ENCODE peak calls at places on chromosomes 16 and 17, in ten cellular contexts. One of them, this sample, is unnamed.

GRCh38 chr17:9544221-9544620 is 31.4 kb downstream of the STX8 start:
- DNase-seq in A549: no peak
- DNase-seq in uterus: no peak
- DNase-seq in epithelial cell of esophagus: peak; percentile 25
- DNase-seq in BE2C: no peak
- DNase-seq in left ventricle myocardium inferior: no peak
- DNase-seq in foreskin fibroblast: no peak
- DNase-seq in LNCaP clone FGC: no peak
- DNase-seq in pancreas: no peak
- DNase-seq in GM23338: no peak
- DNase-seq in this sample: no peak

GRCh38 chr17:63714550-63715277 is 14.8 kb upstream of the LIMD2 start:
- DNase-seq in A549: no peak
- DNase-seq in uterus: no peak
- DNase-seq in epithelial cell of esophagus: no peak
- DNase-seq in BE2C: no peak
- DNase-seq in left ventricle myocardium inferior: peak; percentile 37
- DNase-seq in foreskin fibroblast: peak; percentile 53
- DNase-seq in LNCaP clone FGC: no peak
- DNase-seq in pancreas: no peak
- DNase-seq in GM23338: no peak
- DNase-seq in this sample: no peak

GRCh38 chr16:71484006-71484893 is 4.9 kb downstream of the ZNF19 start:
- DNase-seq in A549: peak; percentile 84
- DNase-seq in uterus: peak; percentile 89
- DNase-seq in epithelial cell of esophagus: peak; percentile 93
- DNase-seq in BE2C: peak; percentile 80
- DNase-seq in left ventricle myocardium inferior: peak; percentile 83
- DNase-seq in foreskin fibroblast: peak; percentile 90
- DNase-seq in LNCaP clone FGC: peak; percentile 78
- DNase-seq in pancreas: peak; percentile 77
- DNase-seq in GM23338: peak; percentile 93
- DNase-seq in this sample: peak; percentile 76

GRCh38 chr17:1787301-1787902 is 25.5 kb downstream of the SERPINF1 start:
- DNase-seq in A549: peak; percentile 99
- DNase-seq in uterus: peak; percentile 92
- DNase-seq in epithelial cell of esophagus: peak; percentile 92
- DNase-seq in BE2C: peak; percentile 71
- DNase-seq in left ventricle myocardium inferior: peak; percentile 46
- DNase-seq in foreskin fibroblast: peak; percentile 95
- DNase-seq in LNCaP clone FGC: no peak
- DNase-seq in pancreas: no peak
- DNase-seq in GM23338: no peak
- DNase-seq in this sample: no peak

GRCh38 chr17:75152971-75153853 is 1.1 kb downstream of the JPT1 start:
- DNase-seq in A549: peak; percentile 70
- DNase-seq in uterus: no peak
- DNase-seq in epithelial cell of esophagus: peak; percentile 73
- DNase-seq in BE2C: peak; percentile 55
- DNase-seq in left ventricle myocardium inferior: no peak
- DNase-seq in foreskin fibroblast: no peak
- DNase-seq in LNCaP clone FGC: peak; percentile 38
- DNase-seq in pancreas: no peak
- DNase-seq in GM23338: peak; percentile 77
- DNase-seq in this sample: peak; percentile 50

GRCh38 chr17:38510424-38511125 is 82.3 kb downstream of the ARHGAP23 start:
- DNase-seq in A549: no peak
- DNase-seq in uterus: no peak
- DNase-seq in epithelial cell of esophagus: peak; percentile 50
- DNase-seq in BE2C: peak; percentile 80
- DNase-seq in left ventricle myocardium inferior: no peak
- DNase-seq in foreskin fibroblast: no peak
- DNase-seq in LNCaP clone FGC: no peak
- DNase-seq in pancreas: no peak
- DNase-seq in GM23338: peak; percentile 82
- DNase-seq in this sample: peak; percentile 77

GRCh38 chr16:25692307-25692706 is 548 bp downstream of the HS3ST4 start:
- DNase-seq in A549: no peak
- DNase-seq in uterus: no peak
- DNase-seq in epithelial cell of esophagus: no peak
- DNase-seq in BE2C: no peak
- DNase-seq in left ventricle myocardium inferior: no peak
- DNase-seq in foreskin fibroblast: no peak
- DNase-seq in LNCaP clone FGC: no peak
- DNase-seq in pancreas: no peak
- DNase-seq in GM23338: peak; percentile 38
- DNase-seq in this sample: peak; percentile 36

GRCh38 chr16:11297492-11298142 is 16.5 kb upstream of the PRM1 start:
- DNase-seq in A549: no peak
- DNase-seq in uterus: peak; percentile 58
- DNase-seq in epithelial cell of esophagus: peak; percentile 18
- DNase-seq in BE2C: peak; percentile 71
- DNase-seq in left ventricle myocardium inferior: peak; percentile 77
- DNase-seq in foreskin fibroblast: peak; percentile 35
- DNase-seq in LNCaP clone FGC: no peak
- DNase-seq in pancreas: peak; percentile 78
- DNase-seq in GM23338: peak; percentile 70
- DNase-seq in this sample: peak; percentile 53

GRCh38 chr17:79629548-79630049 is 18.7 kb upstream of the RBFOX3 start:
- DNase-seq in A549: peak; percentile 46
- DNase-seq in uterus: peak; percentile 10
- DNase-seq in epithelial cell of esophagus: no peak
- DNase-seq in BE2C: no peak
- DNase-seq in left ventricle myocardium inferior: no peak
- DNase-seq in foreskin fibroblast: no peak
- DNase-seq in LNCaP clone FGC: peak; percentile 10
- DNase-seq in pancreas: no peak
- DNase-seq in GM23338: no peak
- DNase-seq in this sample: no peak

GRCh38 chr17:68456529-68457167 is 648 bp downstream of the WIPI1 start:
- DNase-seq in A549: peak; percentile 62
- DNase-seq in uterus: peak; percentile 77
- DNase-seq in epithelial cell of esophagus: peak; percentile 80
- DNase-seq in BE2C: peak; percentile 62
- DNase-seq in left ventricle myocardium inferior: peak; percentile 82
- DNase-seq in foreskin fibroblast: peak; percentile 90
- DNase-seq in LNCaP clone FGC: peak; percentile 49
- DNase-seq in pancreas: peak; percentile 67
- DNase-seq in GM23338: peak; percentile 93
- DNase-seq in this sample: peak; percentile 64

GRCh38 chr17:40555296-40556190 is 9.7 kb downstream of the CCR7 start:
- DNase-seq in A549: no peak
- DNase-seq in uterus: peak; percentile 16
- DNase-seq in epithelial cell of esophagus: no peak
- DNase-seq in BE2C: no peak
- DNase-seq in left ventricle myocardium inferior: peak; percentile 11
- DNase-seq in foreskin fibroblast: no peak
- DNase-seq in LNCaP clone FGC: no peak
- DNase-seq in pancreas: no peak
- DNase-seq in GM23338: no peak
- DNase-seq in this sample: no peak

GRCh38 chr16:86349338-86349900 is 160.9 kb upstream of the FOXF1 start:
- DNase-seq in A549: no peak
- DNase-seq in uterus: no peak
- DNase-seq in epithelial cell of esophagus: no peak
- DNase-seq in BE2C: no peak
- DNase-seq in left ventricle myocardium inferior: no peak
- DNase-seq in foreskin fibroblast: no peak
- DNase-seq in LNCaP clone FGC: no peak
- DNase-seq in pancreas: no peak
- DNase-seq in GM23338: no peak
- DNase-seq in this sample: no peak

GRCh38 chr17:64531955-64532371 is 25.2 kb downstream of the CEP95 start:
- DNase-seq in A549: no peak
- DNase-seq in uterus: no peak
- DNase-seq in epithelial cell of esophagus: no peak
- DNase-seq in BE2C: no peak
- DNase-seq in left ventricle myocardium inferior: no peak
- DNase-seq in foreskin fibroblast: no peak
- DNase-seq in LNCaP clone FGC: no peak
- DNase-seq in pancreas: no peak
- DNase-seq in GM23338: no peak
- DNase-seq in this sample: no peak

GRCh38 chr16:55437627-55438026 is 41.4 kb upstream of the MMP2 start:
- DNase-seq in A549: no peak
- DNase-seq in uterus: no peak
- DNase-seq in epithelial cell of esophagus: peak; percentile 93
- DNase-seq in BE2C: no peak
- DNase-seq in left ventricle myocardium inferior: no peak
- DNase-seq in foreskin fibroblast: peak; percentile 21
- DNase-seq in LNCaP clone FGC: no peak
- DNase-seq in pancreas: no peak
- DNase-seq in GM23338: no peak
- DNase-seq in this sample: no peak

GRCh38 chr17:82874011-82874835 is 34.4 kb upstream of the ZNF750 start:
- DNase-seq in A549: no peak
- DNase-seq in uterus: no peak
- DNase-seq in epithelial cell of esophagus: peak; percentile 100
- DNase-seq in BE2C: no peak
- DNase-seq in left ventricle myocardium inferior: no peak
- DNase-seq in foreskin fibroblast: no peak
- DNase-seq in LNCaP clone FGC: peak; percentile 50
- DNase-seq in pancreas: no peak
- DNase-seq in GM23338: no peak
- DNase-seq in this sample: no peak

GRCh38 chr16:81238296-81239011 is at the start of gene BCO1:
- DNase-seq in A549: peak; percentile 35
- DNase-seq in uterus: peak; percentile 31
- DNase-seq in epithelial cell of esophagus: peak; percentile 66
- DNase-seq in BE2C: no peak
- DNase-seq in left ventricle myocardium inferior: no peak
- DNase-seq in foreskin fibroblast: peak; percentile 28
- DNase-seq in LNCaP clone FGC: peak; percentile 14
- DNase-seq in pancreas: peak; percentile 43
- DNase-seq in GM23338: peak; percentile 73
- DNase-seq in this sample: no peak

GRCh38 chr17:72338847-72339790 is 218.3 kb downstream of the SOX9 start:
- DNase-seq in A549: peak; percentile 53
- DNase-seq in uterus: no peak
- DNase-seq in epithelial cell of esophagus: peak; percentile 71
- DNase-seq in BE2C: peak; percentile 25
- DNase-seq in left ventricle myocardium inferior: peak; percentile 19
- DNase-seq in foreskin fibroblast: peak; percentile 91
- DNase-seq in LNCaP clone FGC: no peak
- DNase-seq in pancreas: peak; percentile 37
- DNase-seq in GM23338: no peak
- DNase-seq in this sample: no peak
- TF ChIP-seq CTCF in A549: no peak
- TF ChIP-seq CTCF in uterus: no peak
- TF ChIP-seq CTCF in epithelial cell of esophagus: no peak
- TF ChIP-seq CTCF in BE2C: no peak
- TF ChIP-seq CTCF in left ventricle myocardium inferior: no peak
- TF ChIP-seq CTCF in foreskin fibroblast: no peak
- TF ChIP-seq CTCF in LNCaP clone FGC: no peak
- TF ChIP-seq CTCF in pancreas: no peak
- TF ChIP-seq CTCF in GM23338: no peak
- TF ChIP-seq CTCF in this sample: no peak

DNA sequence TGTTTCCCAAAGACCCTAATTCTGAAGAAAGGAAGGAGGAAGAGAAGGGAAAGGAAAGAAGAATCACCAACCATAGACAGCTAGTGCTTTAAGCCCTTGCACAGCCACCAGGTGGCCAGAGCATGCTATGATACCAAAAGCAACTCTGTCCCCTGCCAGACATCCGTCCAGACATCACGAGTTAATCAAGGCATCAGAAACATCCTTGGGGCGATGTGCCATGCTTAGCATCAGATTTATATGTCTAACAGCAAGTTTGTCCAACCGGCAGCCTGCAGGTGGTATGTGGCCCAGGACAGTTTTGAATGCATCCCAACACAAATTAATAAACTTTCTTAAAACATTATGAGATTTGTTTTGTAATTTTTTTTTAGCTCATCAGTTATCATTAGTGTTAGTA is 2.9 kb upstream of the CRYBA1 start:
- DNase-seq in A549: peak; percentile 78
- DNase-seq in uterus: no peak
- DNase-seq in epithelial cell of esophagus: no peak
- DNase-seq in BE2C: peak; percentile 66
- DNase-seq in left ventricle myocardium inferior: no peak
- DNase-seq in foreskin fibroblast: no peak
- DNase-seq in LNCaP clone FGC: peak; percentile 33
- DNase-seq in pancreas: no peak
- DNase-seq in GM23338: peak; percentile 71
- DNase-seq in this sample: no peak
- TF ChIP-seq CTCF in A549: peak; percentile 66
- TF ChIP-seq CTCF in uterus: no peak
- TF ChIP-seq CTCF in epithelial cell of esophagus: peak; percentile 54
- TF ChIP-seq CTCF in BE2C: peak; percentile 68
- TF ChIP-seq CTCF in left ventricle myocardium inferior: peak; percentile 43
- TF ChIP-seq CTCF in foreskin fibroblast: peak; percentile 62
- TF ChIP-seq CTCF in LNCaP clone FGC: peak; percentile 62
- TF ChIP-seq CTCF in pancreas: no peak
- TF ChIP-seq CTCF in GM23338: peak; percentile 65
- TF ChIP-seq CTCF in this sample: peak; percentile 37

DNA sequence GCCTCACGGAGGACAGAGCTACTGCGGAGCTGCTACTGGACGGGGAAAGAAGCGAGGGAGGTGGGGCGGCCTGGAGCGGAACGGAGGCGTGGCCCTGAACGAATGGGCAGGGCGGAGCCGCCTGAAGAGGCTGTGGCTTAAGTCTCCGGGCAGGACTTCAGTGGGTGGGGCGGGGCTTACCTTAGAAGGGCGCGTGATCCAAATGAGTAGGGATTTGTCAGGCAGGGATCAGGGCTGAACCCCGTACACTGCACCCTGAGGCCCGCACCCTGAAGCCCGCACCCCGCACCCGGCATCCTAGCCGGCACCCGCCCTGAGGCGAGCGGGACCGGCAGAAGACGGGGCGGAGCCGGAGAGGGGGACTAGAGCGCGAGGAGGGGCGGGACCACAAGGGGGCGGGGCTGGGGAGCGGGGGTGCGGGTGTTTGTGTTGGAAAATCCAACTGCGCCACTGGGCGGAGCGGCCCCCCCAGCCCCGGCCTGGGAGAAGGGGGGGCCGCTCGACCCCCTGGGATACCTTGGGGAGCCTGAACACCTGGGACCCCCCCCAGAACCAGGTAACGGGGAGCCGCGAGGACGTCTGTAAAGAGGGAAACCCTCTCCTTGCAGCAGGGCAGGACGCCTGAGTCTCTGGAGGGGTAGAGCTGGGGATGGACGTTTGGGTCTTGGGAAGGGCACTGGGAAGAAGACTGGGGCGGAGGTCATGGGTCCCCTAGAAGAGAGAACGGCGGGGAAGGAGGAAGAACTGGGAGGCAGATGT is at the start of gene KDM6B:
- DNase-seq in A549: peak; percentile 95
- DNase-seq in uterus: peak; percentile 95
- DNase-seq in epithelial cell of esophagus: peak; percentile 96
- DNase-seq in BE2C: peak; percentile 84
- DNase-seq in left ventricle myocardium inferior: peak; percentile 95
- DNase-seq in foreskin fibroblast: peak; percentile 89
- DNase-seq in LNCaP clone FGC: no peak
- DNase-seq in pancreas: peak; percentile 94
- DNase-seq in GM23338: peak; percentile 97
- DNase-seq in this sample: peak; percentile 89
- TF ChIP-seq CTCF in A549: no peak
- TF ChIP-seq CTCF in uterus: peak; percentile 27
- TF ChIP-seq CTCF in epithelial cell of esophagus: no peak
- TF ChIP-seq CTCF in BE2C: no peak
- TF ChIP-seq CTCF in left ventricle myocardium inferior: no peak
- TF ChIP-seq CTCF in foreskin fibroblast: no peak
- TF ChIP-seq CTCF in LNCaP clone FGC: no peak
- TF ChIP-seq CTCF in pancreas: no peak
- TF ChIP-seq CTCF in GM23338: no peak
- TF ChIP-seq CTCF in this sample: no peak

GRCh38 chr17:76869878-76870714 is 1.9 kb downstream of the MGAT5B start:
- DNase-seq in A549: no peak
- DNase-seq in uterus: no peak
- DNase-seq in epithelial cell of esophagus: no peak
- DNase-seq in BE2C: no peak
- DNase-seq in left ventricle myocardium inferior: no peak
- DNase-seq in foreskin fibroblast: no peak
- DNase-seq in LNCaP clone FGC: no peak
- DNase-seq in pancreas: no peak
- DNase-seq in GM23338: peak; percentile 77
- DNase-seq in this sample: no peak
- TF ChIP-seq CTCF in A549: no peak
- TF ChIP-seq CTCF in uterus: no peak
- TF ChIP-seq CTCF in epithelial cell of esophagus: no peak
- TF ChIP-seq CTCF in BE2C: no peak
- TF ChIP-seq CTCF in left ventricle myocardium inferior: no peak
- TF ChIP-seq CTCF in foreskin fibroblast: no peak
- TF ChIP-seq CTCF in LNCaP clone FGC: no peak
- TF ChIP-seq CTCF in pancreas: no peak
- TF ChIP-seq CTCF in GM23338: no peak
- TF ChIP-seq CTCF in this sample: no peak

This sample was measured in glutamatergic neuron.